ENCODE peak calls at places on chromosomes 3 and 15, in five cellular contexts. N is NCI-H460, V is nephron progenitor cell, G is adrenal gland, I is progenitor cell of endocrine pancreas. S is an unnamed sample.

GRCh38 chr15:37891754-37892368 is 42.6 kb upstream of the TMCO5A start:
- DNase-seq in I (no peak), G (peak; percentile 53), V (peak; percentile 21), N (peak; percentile 47), S (peak; percentile 68)

GRCh38 chr3:185813205-185813604 is 11.6 kb downstream of the IGF2BP2 start:
- DNase-seq in N (no peak), I (no peak), V (no peak), G (no peak), S (no peak)

GRCh38 chr3:177379045-177379444 is 181.8 kb upstream of the TBL1XR1 start:
- DNase-seq in I (no peak), N (no peak), V (no peak), G (no peak), S (no peak)

GRCh38 chr3:39000008-39000450 is 51.7 kb downstream of the SCN11A start:
- DNase-seq in V (no peak), G (no peak), N (peak; percentile 48), I (no peak), S (peak; percentile 87)

GRCh38 chr3:79817224-79817623 is 49.4 kb upstream of the ROBO1 start:
- DNase-seq in I (no peak), G (no peak), V (no peak), N (no peak), S (no peak)

GRCh38 chr15:64716452-64716851 is 58.9 kb downstream of the RBPMS2 start:
- DNase-seq in I (no peak), G (no peak), N (no peak), V (no peak), S (no peak)

GRCh38 chr3:21718943-21719591 is 31.9 kb downstream of the ZNF385D start:
- DNase-seq in V (no peak), N (no peak), G (no peak), I (no peak), S (no peak)

GRCh38 chr3:8942746-8943488 is 20.4 kb downstream of the RAD18 start:
- DNase-seq in N (no peak), G (no peak), I (no peak), V (no peak), S (no peak)

GRCh38 chr15:39564972-39565665 is 15.8 kb upstream of the THBS1 start:
- DNase-seq in G (no peak), V (no peak), N (no peak), I (no peak), S (no peak)

GRCh38 chr3:138184994-138185393 is 2.1 kb upstream of the ARMC8 start:
- DNase-seq in V (peak; percentile 30), N (no peak), G (no peak), I (no peak), S (peak; percentile 45)

GRCh38 chr3:53140575-53141467 is 10.6 kb upstream of the RFT1 start:
- DNase-seq in V (no peak), G (no peak), I (no peak), N (no peak), S (peak; percentile 59)

GRCh38 chr3:153165211-153165815 is 3.3 kb downstream of the RAP2B start:
- DNase-seq in N (no peak), G (no peak), V (no peak), I (no peak), S (no peak)